ENCODE peak calls at places on chromosomes 12 and 14, in seven cellular contexts. One of them, this sample, is unnamed.

GRCh38 chr12:115840159-115840558 is 437.3 kb downstream of the MED13L start:
- DNase-seq in transverse colon: no peak
- DNase-seq in astrocyte of the spinal cord: no peak
- DNase-seq in kidney: no peak
- DNase-seq in body of pancreas: no peak
- DNase-seq in NB4: no peak
- DNase-seq in endothelial cell: no peak
- DNase-seq in this sample: no peak

GRCh38 chr14:101288436-101289229 is 272.7 kb upstream of the DIO3 start:
- DNase-seq in transverse colon: no peak
- DNase-seq in astrocyte of the spinal cord: no peak
- DNase-seq in kidney: no peak
- DNase-seq in body of pancreas: peak
- DNase-seq in NB4: peak
- DNase-seq in endothelial cell: no peak
- DNase-seq in this sample: no peak

GRCh38 chr14:69529563-69529962 is 45.0 kb downstream of the PLEKHD1 start:
- DNase-seq in transverse colon: no peak
- DNase-seq in astrocyte of the spinal cord: no peak
- DNase-seq in kidney: no peak
- DNase-seq in body of pancreas: no peak
- DNase-seq in NB4: no peak
- DNase-seq in endothelial cell: no peak
- DNase-seq in this sample: no peak

GRCh38 chr14:100691395-100692025 is 35.2 kb upstream of the DLK1 start:
- DNase-seq in transverse colon: no peak
- DNase-seq in astrocyte of the spinal cord: no peak
- DNase-seq in kidney: no peak
- DNase-seq in body of pancreas: peak
- DNase-seq in NB4: no peak
- DNase-seq in endothelial cell: no peak
- DNase-seq in this sample: no peak

GRCh38 chr14:69610859-69611263 is 535 bp upstream of the SUSD6 start:
- DNase-seq in transverse colon: no peak
- DNase-seq in astrocyte of the spinal cord: no peak
- DNase-seq in kidney: no peak
- DNase-seq in body of pancreas: no peak
- DNase-seq in NB4: no peak
- DNase-seq in endothelial cell: no peak
- DNase-seq in this sample: no peak

GRCh38 chr14:93712838-93713724 is 75.2 kb downstream of the PRIMA1 start:
- DNase-seq in transverse colon: no peak
- DNase-seq in astrocyte of the spinal cord: no peak
- DNase-seq in kidney: peak
- DNase-seq in body of pancreas: no peak
- DNase-seq in NB4: no peak
- DNase-seq in endothelial cell: no peak
- DNase-seq in this sample: no peak

GRCh38 chr14:73743431-73743931 is 29.3 kb upstream of the PNMA1 start:
- DNase-seq in transverse colon: peak
- DNase-seq in astrocyte of the spinal cord: no peak
- DNase-seq in kidney: peak
- DNase-seq in body of pancreas: no peak
- DNase-seq in NB4: peak
- DNase-seq in endothelial cell: peak
- DNase-seq in this sample: no peak

GRCh38 chr14:29144598-29144997 is 378.0 kb downstream of the FOXG1 start:
- DNase-seq in transverse colon: no peak
- DNase-seq in astrocyte of the spinal cord: peak
- DNase-seq in kidney: no peak
- DNase-seq in body of pancreas: no peak
- DNase-seq in NB4: no peak
- DNase-seq in endothelial cell: no peak
- DNase-seq in this sample: peak

GRCh38 chr12:85923767-85924331 is 49.8 kb downstream of the NTS start:
- DNase-seq in transverse colon: no peak
- DNase-seq in astrocyte of the spinal cord: peak
- DNase-seq in kidney: no peak
- DNase-seq in body of pancreas: no peak
- DNase-seq in NB4: peak
- DNase-seq in endothelial cell: no peak
- DNase-seq in this sample: no peak

GRCh38 chr12:132807295-132808222 is 21.1 kb downstream of the GOLGA3 start:
- DNase-seq in transverse colon: no peak
- DNase-seq in astrocyte of the spinal cord: no peak
- DNase-seq in kidney: no peak
- DNase-seq in body of pancreas: no peak
- DNase-seq in NB4: no peak
- DNase-seq in endothelial cell: no peak
- DNase-seq in this sample: no peak

GRCh38 chr12:79127268-79127895 is 262.8 kb downstream of the SYT1 start:
- DNase-seq in transverse colon: no peak
- DNase-seq in astrocyte of the spinal cord: peak
- DNase-seq in kidney: no peak
- DNase-seq in body of pancreas: no peak
- DNase-seq in NB4: peak
- DNase-seq in endothelial cell: no peak
- DNase-seq in this sample: peak

GRCh38 chr14:21978184-21978998 is 304.8 kb upstream of the OR4E1 start:
- DNase-seq in transverse colon: peak
- DNase-seq in astrocyte of the spinal cord: peak
- DNase-seq in kidney: no peak
- DNase-seq in body of pancreas: peak
- DNase-seq in NB4: peak
- DNase-seq in endothelial cell: peak
- DNase-seq in this sample: no peak

GRCh38 chr14:74867673-74868072 is 8.3 kb downstream of the PROX2 start:
- DNase-seq in transverse colon: no peak
- DNase-seq in astrocyte of the spinal cord: peak
- DNase-seq in kidney: no peak
- DNase-seq in body of pancreas: no peak
- DNase-seq in NB4: no peak
- DNase-seq in endothelial cell: no peak
- DNase-seq in this sample: peak

GRCh38 chr14:92934196-92935085 is 11.5 kb downstream of the CHGA start:
- DNase-seq in transverse colon: no peak
- DNase-seq in astrocyte of the spinal cord: no peak
- DNase-seq in kidney: no peak
- DNase-seq in body of pancreas: no peak
- DNase-seq in NB4: no peak
- DNase-seq in endothelial cell: no peak
- DNase-seq in this sample: no peak

GRCh38 chr14:68692216-68692615 is 100.7 kb downstream of the ZFP36L1 start:
- DNase-seq in transverse colon: no peak
- DNase-seq in astrocyte of the spinal cord: no peak
- DNase-seq in kidney: no peak
- DNase-seq in body of pancreas: no peak
- DNase-seq in NB4: no peak
- DNase-seq in endothelial cell: no peak
- DNase-seq in this sample: no peak

GRCh38 chr12:70664463-70664862 is 27.2 kb upstream of the PTPRB start:
- DNase-seq in transverse colon: no peak
- DNase-seq in astrocyte of the spinal cord: peak
- DNase-seq in kidney: no peak
- DNase-seq in body of pancreas: no peak
- DNase-seq in NB4: no peak
- DNase-seq in endothelial cell: no peak
- DNase-seq in this sample: no peak

GRCh38 chr12:106193404-106194215 is 54.2 kb downstream of the CKAP4 start:
- DNase-seq in transverse colon: no peak
- DNase-seq in astrocyte of the spinal cord: no peak
- DNase-seq in kidney: no peak
- DNase-seq in body of pancreas: no peak
- DNase-seq in NB4: no peak
- DNase-seq in endothelial cell: no peak
- DNase-seq in this sample: no peak

GRCh38 chr12:106194351-106194750 is 53.5 kb downstream of the CKAP4 start:
- DNase-seq in transverse colon: no peak
- DNase-seq in astrocyte of the spinal cord: no peak
- DNase-seq in kidney: no peak
- DNase-seq in body of pancreas: no peak
- DNase-seq in NB4: no peak
- DNase-seq in endothelial cell: no peak
- DNase-seq in this sample: no peak

GRCh38 chr12:106192659-106193403 is 54.1 kb upstream of the NUAK1 start:
- DNase-seq in transverse colon: no peak
- DNase-seq in astrocyte of the spinal cord: no peak
- DNase-seq in kidney: no peak
- DNase-seq in body of pancreas: no peak
- DNase-seq in NB4: no peak
- DNase-seq in endothelial cell: no peak
- DNase-seq in this sample: no peak

GRCh38 chr12:106195638-106196037 is 52.2 kb downstream of the CKAP4 start:
- DNase-seq in transverse colon: peak
- DNase-seq in astrocyte of the spinal cord: peak
- DNase-seq in kidney: peak
- DNase-seq in body of pancreas: peak
- DNase-seq in NB4: peak
- DNase-seq in endothelial cell: no peak
- DNase-seq in this sample: peak

DNA sequence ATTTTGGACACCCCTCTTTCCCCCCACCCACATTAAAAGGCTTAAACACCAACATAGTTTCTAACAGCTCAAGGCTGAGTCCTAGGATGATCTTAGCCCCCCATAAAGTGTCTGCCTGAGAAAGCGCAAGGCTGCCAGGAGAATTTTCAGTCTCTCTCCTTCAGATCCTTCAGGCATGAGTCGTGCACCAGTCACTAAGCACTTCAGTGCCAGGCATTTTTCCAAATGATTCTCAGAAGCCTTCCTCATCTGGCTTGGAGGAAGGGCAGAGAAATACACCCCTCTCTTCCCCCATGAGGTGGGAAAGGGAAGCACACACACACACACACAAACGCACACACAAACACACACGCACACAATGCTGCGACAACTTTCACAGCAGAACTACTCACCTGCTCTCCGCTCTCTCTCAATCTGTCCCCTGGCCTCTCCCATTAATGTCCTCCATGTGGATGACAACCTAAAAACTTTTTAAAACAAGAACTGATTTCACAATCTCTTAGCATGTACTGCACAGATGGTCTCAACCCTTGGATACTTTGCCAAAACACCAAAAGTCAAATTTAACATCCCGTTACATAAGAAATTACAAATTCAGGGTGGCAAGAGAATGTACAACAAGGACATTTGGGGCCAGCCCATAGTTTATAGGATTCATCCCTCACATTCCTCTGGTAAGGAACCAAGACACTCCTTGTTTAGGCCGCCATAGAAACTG is 49.8 kb downstream of the CKAP4 start:
- DNase-seq in transverse colon: no peak
- DNase-seq in astrocyte of the spinal cord: peak
- DNase-seq in kidney: no peak
- DNase-seq in body of pancreas: no peak
- DNase-seq in NB4: no peak
- DNase-seq in endothelial cell: no peak
- DNase-seq in this sample: no peak
- TF ChIP-seq CTCF in transverse colon: no peak
- TF ChIP-seq CTCF in astrocyte of the spinal cord: no peak
- TF ChIP-seq CTCF in kidney: no peak
- TF ChIP-seq CTCF in body of pancreas: no peak
- TF ChIP-seq CTCF in NB4: no peak
- TF ChIP-seq CTCF in endothelial cell: no peak
- TF ChIP-seq CTCF in this sample: no peak

DNA sequence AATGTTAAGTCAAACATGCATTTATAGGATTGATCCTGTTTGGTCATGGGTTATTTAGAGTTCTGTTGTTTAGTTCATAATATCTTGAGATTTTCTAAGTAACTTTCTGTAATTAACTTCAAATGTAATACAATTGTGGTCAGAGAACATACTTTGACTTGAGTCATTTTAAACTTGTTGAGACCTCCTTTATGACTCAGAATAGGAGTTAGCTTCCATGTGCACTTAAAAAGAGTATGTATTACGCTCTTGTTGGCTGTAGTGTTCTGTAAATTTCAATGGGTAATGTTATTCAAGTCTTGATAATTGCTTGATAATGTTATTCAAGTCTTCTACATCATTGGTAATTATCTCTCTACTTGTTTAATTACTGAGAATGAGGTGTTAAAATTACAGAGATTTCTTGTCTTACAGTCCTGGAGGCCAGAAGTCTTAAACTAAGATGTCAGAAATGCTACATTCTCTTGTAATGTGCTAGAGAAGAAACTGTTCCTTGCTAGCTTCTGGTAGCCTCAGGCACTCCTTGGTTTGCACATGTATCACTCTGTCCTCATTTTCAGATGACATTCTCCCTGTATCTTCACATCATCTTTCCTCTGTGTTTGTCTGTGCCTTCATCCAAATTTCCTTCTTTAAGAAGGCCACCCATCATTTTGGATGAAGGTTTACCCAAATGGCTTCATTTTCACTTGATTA is 197.3 kb downstream of the TMTC3 start:
- DNase-seq in transverse colon: no peak
- DNase-seq in astrocyte of the spinal cord: peak
- DNase-seq in kidney: no peak
- DNase-seq in body of pancreas: no peak
- DNase-seq in NB4: no peak
- DNase-seq in endothelial cell: no peak
- DNase-seq in this sample: peak
- TF ChIP-seq CTCF in transverse colon: no peak
- TF ChIP-seq CTCF in astrocyte of the spinal cord: no peak
- TF ChIP-seq CTCF in kidney: no peak
- TF ChIP-seq CTCF in body of pancreas: no peak
- TF ChIP-seq CTCF in NB4: no peak
- TF ChIP-seq CTCF in endothelial cell: no peak
- TF ChIP-seq CTCF in this sample: no peak

DNA sequence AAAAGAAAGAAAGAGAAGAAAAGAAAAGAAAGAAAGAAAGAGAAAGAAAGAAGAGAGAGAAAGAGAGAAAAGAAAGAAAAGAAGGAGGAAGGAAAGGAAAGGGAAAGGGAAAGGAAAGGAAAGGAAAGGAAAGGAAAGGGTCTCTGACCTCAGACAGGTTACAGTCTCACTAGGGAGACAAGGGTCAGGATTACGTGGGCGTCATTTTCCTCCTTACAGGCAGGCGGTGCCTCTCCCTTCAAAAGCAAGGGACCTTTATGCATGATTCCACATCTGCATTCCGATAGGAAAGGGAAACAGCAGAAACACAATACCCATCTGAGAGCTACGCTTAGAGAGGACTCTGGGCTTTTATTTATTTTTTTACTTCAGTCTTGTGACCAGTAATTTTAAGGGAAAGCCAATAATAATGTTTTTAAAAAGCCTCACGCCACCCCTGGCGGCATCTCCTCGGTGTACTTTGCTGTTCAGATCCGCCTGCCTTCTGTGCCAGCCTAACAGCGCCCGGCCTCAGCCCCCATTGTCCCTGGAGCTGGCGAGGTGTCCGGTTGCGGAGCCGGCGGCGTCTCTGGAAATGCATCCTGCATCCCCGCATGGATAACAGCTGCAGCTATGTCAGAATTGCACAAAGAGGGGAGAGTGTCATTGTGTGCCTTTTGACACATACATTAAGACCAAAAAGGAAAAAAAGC is 882 bp upstream of the HIP1R start:
- DNase-seq in transverse colon: peak
- DNase-seq in astrocyte of the spinal cord: peak
- DNase-seq in kidney: peak
- DNase-seq in body of pancreas: peak
- DNase-seq in NB4: peak
- DNase-seq in endothelial cell: peak
- DNase-seq in this sample: no peak
- TF ChIP-seq CTCF in transverse colon: peak
- TF ChIP-seq CTCF in astrocyte of the spinal cord: no peak
- TF ChIP-seq CTCF in kidney: no peak
- TF ChIP-seq CTCF in body of pancreas: peak
- TF ChIP-seq CTCF in NB4: no peak
- TF ChIP-seq CTCF in endothelial cell: no peak
- TF ChIP-seq CTCF in this sample: no peak

GRCh38 chr14:24100197-24100981 is 6.3 kb downstream of the PCK2 start:
- DNase-seq in transverse colon: no peak
- DNase-seq in astrocyte of the spinal cord: no peak
- DNase-seq in kidney: peak
- DNase-seq in body of pancreas: no peak
- DNase-seq in NB4: no peak
- DNase-seq in endothelial cell: no peak
- DNase-seq in this sample: no peak
- TF ChIP-seq CTCF in transverse colon: no peak
- TF ChIP-seq CTCF in astrocyte of the spinal cord: no peak
- TF ChIP-seq CTCF in kidney: no peak
- TF ChIP-seq CTCF in body of pancreas: no peak
- TF ChIP-seq CTCF in NB4: no peak
- TF ChIP-seq CTCF in endothelial cell: no peak
- TF ChIP-seq CTCF in this sample: no peak

This sample was measured in AG09319.